ENCODE peak calls at places on chromosomes 1 and 21, in four cellular contexts. J, P, F and A are unnamed samples. For H3K36me3 and H3K4me1, the result is how much of the 10 kb centered on the place peaks cover.

GRCh38 chr1:189775343-189775742 is 702.3 kb downstream of the BRINP3 start:
- DNase-seq in J (no peak), P (peak), F (peak), A (peak)

GRCh38 chr21:34372321-34372720 is 3.0 kb upstream of the SMIM11 start:
- DNase-seq in J (no peak), P (no peak), F (no peak), A (peak)

GRCh38 chr1:22053861-22054770 is 1.6 kb downstream of the CDC42 start:
- DNase-seq in J (no peak), P (no peak), F (no peak), A (no peak)

GRCh38 chr21:38766987-38767722 is 38.6 kb upstream of the ETS2 start:
- DNase-seq in J (peak), P (no peak), F (no peak), A (no peak)

GRCh38 chr1:1561801-1562470 is 12.7 kb downstream of the SSU72 start:
- DNase-seq in J (no peak), P (no peak), F (no peak), A (peak)

GRCh38 chr1:18646091-18646775 is 15.6 kb downstream of the PAX7 start:
- DNase-seq in J (no peak), P (no peak), F (no peak), A (peak)

GRCh38 chr1:5999711-6000443 is 7.7 kb upstream of the NPHP4 start:
- DNase-seq in J (no peak), P (no peak), F (no peak), A (peak)

GRCh38 chr1:17441265-17441992 is 2.0 kb upstream of the RCC2 start:
- DNase-seq in J (peak), P (peak), F (peak), A (no peak)

GRCh38 chr1:109927908-109928307 is 17.3 kb downstream of the CSF1 start:
- DNase-seq in J (no peak), P (peak), F (no peak), A (no peak)

GRCh38 chr1:226784081-226785049 is 45.3 kb upstream of the ITPKB start:
- DNase-seq in J (no peak), P (no peak), F (peak), A (peak)

GRCh38 chr1:90580176-90580575 is 136.9 kb downstream of the BARHL2 start:
- DNase-seq in J (no peak), P (peak), F (no peak), A (no peak)

GRCh38 chr1:199573047-199573446 is 454.5 kb upstream of the NR5A2 start:
- DNase-seq in J (no peak), P (no peak), F (peak), A (no peak)

GRCh38 chr1:2962946-2963345 is 58.3 kb upstream of the ACTRT2 start:
- DNase-seq in J (no peak), P (no peak), F (no peak), A (no peak)

GRCh38 chr1:204323887-204324286 is 35.8 kb downstream of the PLEKHA6 start:
- DNase-seq in J (no peak), P (peak), F (peak), A (peak)

DNA sequence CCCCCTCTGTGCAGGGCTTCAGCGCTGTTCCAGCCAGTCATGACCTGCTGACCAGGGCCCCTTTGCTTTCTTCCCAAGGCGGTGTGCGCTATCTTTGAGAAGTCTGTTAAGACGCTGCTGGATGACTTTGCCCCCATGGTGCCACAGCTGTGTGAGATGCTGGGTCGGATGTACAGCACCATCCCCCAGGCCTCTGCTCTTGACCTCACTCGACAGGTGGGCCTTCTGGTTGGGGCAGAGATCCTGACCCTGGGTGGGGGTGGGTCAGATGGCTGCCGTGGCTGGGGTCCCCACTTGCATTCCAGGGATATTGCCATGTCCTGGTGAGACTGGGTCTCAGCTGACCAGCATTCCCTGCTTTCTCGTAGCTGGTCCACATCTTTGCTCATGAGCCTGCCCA is 9.0 kb upstream of the DPH2 start:
- DNase-seq in J (no peak), P (no peak), F (no peak), A (no peak)
- H3K36me3 ChIP-seq in J (under half), P (under half), F (under half), A (half or more)

GRCh38 chr1:218498061-218498938 is 153.2 kb downstream of the TGFB2 start:
- DNase-seq in J (peak), P (no peak), F (peak), A (peak)
- H3K4me2 ChIP-seq in J (peak), P (peak), F (peak), A (peak)

GRCh38 chr1:230867119-230867902 is 1.0 kb downstream of the C1orf198 start:
- DNase-seq in J (peak), P (no peak), F (peak), A (peak)

GRCh38 chr1:230866171-230866811 is 2.0 kb downstream of the C1orf198 start:
- DNase-seq in J (no peak), P (no peak), F (no peak), A (no peak)

GRCh38 chr1:230863449-230863848 is 4.9 kb downstream of the C1orf198 start:
- DNase-seq in J (peak), P (peak), F (peak), A (no peak)

GRCh38 chr1:230864441-230864840 is 3.9 kb downstream of the C1orf198 start:
- DNase-seq in J (no peak), P (no peak), F (no peak), A (no peak)

GRCh38 chr1:230865062-230865817 is 3.1 kb downstream of the C1orf198 start:
- DNase-seq in J (no peak), P (no peak), F (no peak), A (no peak)
- H3K4me1 ChIP-seq in J (under half), P (under half), F (under half), A (half or more)

GRCh38 chr21:41830764-41831452 is 48.2 kb downstream of the PRDM15 start:
- DNase-seq in J (no peak), P (no peak), F (no peak), A (peak)
- H3K36me3 ChIP-seq in J (under half), P (under half), F (under half), A (under half)

DNA sequence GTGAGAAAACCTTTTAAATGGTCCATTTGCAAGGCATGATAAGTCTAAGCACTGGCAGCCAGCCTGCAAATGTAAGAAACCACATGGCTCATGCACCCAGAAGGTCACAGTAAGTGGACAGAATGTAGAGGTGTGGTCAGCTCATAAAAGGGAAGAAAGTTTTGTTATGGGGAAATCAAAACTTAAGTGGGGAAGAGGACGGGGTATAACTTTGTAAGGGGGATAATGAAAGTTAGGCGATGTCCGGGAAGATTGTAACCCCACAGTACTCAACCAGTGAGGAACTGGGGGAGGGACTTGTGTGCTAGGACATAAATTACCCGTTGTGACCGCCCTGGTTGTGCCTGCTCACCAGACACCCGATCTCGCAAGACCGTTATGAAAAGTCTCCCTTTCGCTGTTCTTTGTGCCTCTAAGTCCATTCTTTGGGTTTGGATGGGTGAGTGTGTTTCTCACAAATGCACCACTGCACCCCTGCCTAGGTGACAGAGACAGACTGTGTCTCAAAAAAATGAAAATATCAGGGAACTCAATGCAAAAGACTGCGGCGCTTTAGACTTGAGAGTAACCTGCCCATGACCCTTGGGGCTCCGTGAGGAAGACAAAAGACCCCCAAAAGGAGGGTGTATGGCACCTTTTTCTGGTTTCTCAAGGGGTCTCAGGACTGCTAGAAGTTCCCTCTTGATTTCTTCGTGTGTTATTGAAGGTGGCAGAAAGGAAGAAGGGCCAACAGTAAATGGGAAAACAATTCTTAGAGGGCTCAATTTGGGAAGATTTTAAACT is 28.6 kb upstream of the ZNF496 start:
- DNase-seq in J (no peak), P (no peak), F (no peak), A (no peak)
- H3K4me2 ChIP-seq in J (no peak), P (no peak), F (no peak), A (peak)

DNA sequence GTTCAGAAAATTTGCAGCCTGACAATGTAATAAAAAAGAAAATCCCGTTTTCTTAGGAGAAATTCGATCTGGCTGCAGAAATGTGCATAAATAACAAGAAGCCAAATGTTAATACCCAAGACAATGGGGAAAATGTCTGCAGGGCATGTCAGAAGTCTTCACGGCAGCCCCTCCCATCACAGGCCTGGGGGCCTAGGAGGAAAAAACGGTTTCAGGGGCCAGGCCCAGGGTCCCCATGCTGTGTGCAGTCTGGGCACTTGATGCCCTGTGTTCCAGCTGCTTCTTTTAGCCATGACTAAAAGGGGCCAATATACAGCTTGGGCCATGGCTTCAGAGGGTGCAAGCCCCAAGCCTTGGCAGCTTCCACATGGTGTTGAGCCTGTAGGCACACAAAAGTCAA is 6.5 kb upstream of the PRDX6 start:
- DNase-seq in J (no peak), P (no peak), F (no peak), A (no peak)
- H3K4me1 ChIP-seq in J (under half), P (under half), F (under half), A (under half)

GRCh38 chr1:240423525-240423924 is 188.4 kb downstream of the GREM2 start:
- DNase-seq in J (no peak), P (no peak), F (no peak), A (no peak)
- H3K36me3 ChIP-seq in J (under half), P (under half), F (under half), A (under half)

GRCh38 chr1:209767706-209768105 is 11.9 kb downstream of the TRAF3IP3 start:
- DNase-seq in J (no peak), P (no peak), F (no peak), A (no peak)
- H3K4me2 ChIP-seq in J (no peak), P (no peak), F (no peak), A (no peak)

DNA sequence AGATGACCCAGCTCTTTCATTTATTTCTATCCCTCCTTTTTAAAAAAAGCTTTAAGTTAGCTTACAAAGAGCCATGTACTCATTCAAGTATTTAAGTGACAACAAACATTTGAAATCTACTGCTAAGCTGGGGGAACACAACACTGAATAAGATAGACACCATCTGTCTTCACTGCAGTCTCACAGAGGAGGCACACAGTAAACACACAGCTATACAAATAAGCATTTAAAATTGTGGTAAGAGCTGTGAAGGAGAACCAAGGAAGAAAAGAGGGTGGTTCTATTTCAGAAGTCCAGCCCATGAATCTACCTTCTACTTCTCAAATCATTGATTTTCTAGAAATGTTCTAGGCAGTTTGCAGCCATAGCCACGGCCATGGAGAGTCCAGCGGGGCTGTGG is 28.1 kb downstream of the PRDM2 start:
- DNase-seq in J (no peak), P (no peak), F (no peak), A (no peak)
- H3K4me1 ChIP-seq in J (under half), P (under half), F (under half), A (under half)

GRCh38 chr1:67372898-67373297 is 57.3 kb downstream of the SERBP1 start:
- DNase-seq in J (no peak), P (no peak), F (no peak), A (peak)

GRCh38 chr1:67372136-67372535 is 58.1 kb downstream of the SERBP1 start:
- DNase-seq in J (no peak), P (peak), F (no peak), A (peak)

GRCh38 chr1:67371043-67371442 is 59.2 kb downstream of the SERBP1 start:
- DNase-seq in J (no peak), P (no peak), F (no peak), A (no peak)

GRCh38 chr1:67367370-67368345 is 60.0 kb downstream of the IL12RB2 start:
- DNase-seq in J (peak), P (peak), F (no peak), A (peak)

GRCh38 chr1:67371681-67372080 is 58.5 kb downstream of the SERBP1 start:
- DNase-seq in J (no peak), P (peak), F (no peak), A (peak)
- H3K36me3 ChIP-seq in J (under half), P (under half), F (under half), A (under half)